ENCODE peak calls at places on chromosomes 2 and 18, in five cellular contexts. C is adipocyte, F is cardiac septum, T is HL-60, W is osteocyte. N is an unnamed sample.
A peak's percentile ranks its signal among the peaks of the same experiment; 100 is the strongest.

GRCh38 chr2:196176142-196176738 is 4.9 kb upstream of the STK17B start:
- DNase-seq in C (no peak), F (no peak), T (no peak), W (no peak), N (no peak)

GRCh38 chr2:16242906-16243305 is 302.6 kb downstream of the MYCN start:
- DNase-seq in C (no peak), F (no peak), T (no peak), W (no peak), N (no peak)

GRCh38 chr2:3478846-3479385 is 40.4 kb downstream of the ADI1 start:
- DNase-seq in C (no peak), F (no peak), T (no peak), W (no peak), N (no peak)

GRCh38 chr2:40041983-40042382 is 262.9 kb upstream of the THUMPD2 start:
- DNase-seq in C (peak; percentile 87), F (no peak), T (peak; percentile 46), W (no peak), N (no peak)

GRCh38 chr2:104857262-104858221 is 3.6 kb downstream of the POU3F3 start:
- DNase-seq in C (no peak), F (no peak), T (no peak), W (no peak), N (no peak)

GRCh38 chr2:46135936-46136335 is 161.3 kb upstream of the EPAS1 start:
- DNase-seq in C (peak; percentile 73), F (no peak), T (no peak), W (peak; percentile 3), N (no peak)

GRCh38 chr2:134985061-134985460 is 62.2 kb downstream of the MAP3K19 start:
- DNase-seq in C (no peak), F (no peak), T (no peak), W (no peak), N (no peak)

GRCh38 chr18:48867978-48868377 is 82.8 kb downstream of the SMAD7 start:
- DNase-seq in C (no peak), F (no peak), T (no peak), W (no peak), N (no peak)

GRCh38 chr2:168120730-168121129 is 126.7 kb downstream of the STK39 start:
- DNase-seq in C (no peak), F (no peak), T (no peak), W (no peak), N (no peak)

GRCh38 chr2:143807192-143807591 is 678.0 kb downstream of the ARHGAP15 start:
- DNase-seq in C (peak; percentile 9), F (no peak), T (no peak), W (no peak), N (no peak)

GRCh38 chr18:59323931-59324622 is 5.6 kb upstream of the CPLX4 start:
- DNase-seq in C (no peak), F (no peak), T (no peak), W (no peak), N (no peak)

GRCh38 chr2:30631051-30631671 is 176.1 kb downstream of the CAPN13 start:
- DNase-seq in C (no peak), F (no peak), T (peak; percentile 63), W (no peak), N (no peak)

GRCh38 chr18:58044370-58045264 is 591 bp downstream of the NEDD4L start:
- DNase-seq in C (peak; percentile 83), F (no peak), T (peak; percentile 9), W (no peak), N (no peak)